ENCODE peak calls at places on chromosomes 12 and 14, in four cellular contexts. One of them, this sample, is unnamed.

GRCh38 chr12:64042901-64043300 is 179.2 kb downstream of the KICS2 start:
- DNase-seq in activated CD4-positive, alpha-beta T cell treated with anti-CD3 and anti-CD28 coated beads, Interleukin-2, amount 50 U/mL, for 24 hours: no peak
- DNase-seq in stimulated activated CD4-positive, alpha-beta T cell treated with anti-CD3 and anti-CD28 coated beads, Interleukin-4, amount 100 ng/mL, for 48 hours: no peak
- DNase-seq in T-cell: no peak
- DNase-seq in this sample: no peak

GRCh38 chr14:24848427-24848826 is 201.5 kb downstream of the STXBP6 start:
- DNase-seq in stimulated activated CD4-positive, alpha-beta T cell treated with anti-CD3 and anti-CD28 coated beads, Interleukin-4, amount 100 ng/mL, for 48 hours: no peak
- DNase-seq in T-cell: no peak
- DNase-seq in activated CD4-positive, alpha-beta T cell treated with anti-CD3 and anti-CD28 coated beads, Interleukin-2, amount 50 U/mL, for 24 hours: no peak
- DNase-seq in this sample: no peak

GRCh38 chr12:102300824-102301461 is 103.3 kb upstream of the PMCH start:
- DNase-seq in stimulated activated CD4-positive, alpha-beta T cell treated with anti-CD3 and anti-CD28 coated beads, Interleukin-4, amount 100 ng/mL, for 48 hours: no peak
- DNase-seq in T-cell: no peak
- DNase-seq in activated CD4-positive, alpha-beta T cell treated with anti-CD3 and anti-CD28 coated beads, Interleukin-2, amount 50 U/mL, for 24 hours: no peak
- DNase-seq in this sample: no peak

GRCh38 chr12:24360057-24360456 is 410.6 kb upstream of the SOX5 start:
- DNase-seq in activated CD4-positive, alpha-beta T cell treated with anti-CD3 and anti-CD28 coated beads, Interleukin-2, amount 50 U/mL, for 24 hours: no peak
- DNase-seq in stimulated activated CD4-positive, alpha-beta T cell treated with anti-CD3 and anti-CD28 coated beads, Interleukin-4, amount 100 ng/mL, for 48 hours: no peak
- DNase-seq in T-cell: no peak
- DNase-seq in this sample: no peak

GRCh38 chr12:7060353-7060954 is at the start of gene C1S:
- DNase-seq in T-cell: no peak
- DNase-seq in stimulated activated CD4-positive, alpha-beta T cell treated with anti-CD3 and anti-CD28 coated beads, Interleukin-4, amount 100 ng/mL, for 48 hours: no peak
- DNase-seq in activated CD4-positive, alpha-beta T cell treated with anti-CD3 and anti-CD28 coated beads, Interleukin-2, amount 50 U/mL, for 24 hours: no peak
- DNase-seq in this sample: no peak

GRCh38 chr14:77364146-77364545 is 12.7 kb downstream of the TMED8 start:
- DNase-seq in stimulated activated CD4-positive, alpha-beta T cell treated with anti-CD3 and anti-CD28 coated beads, Interleukin-4, amount 100 ng/mL, for 48 hours: no peak
- DNase-seq in T-cell: no peak
- DNase-seq in activated CD4-positive, alpha-beta T cell treated with anti-CD3 and anti-CD28 coated beads, Interleukin-2, amount 50 U/mL, for 24 hours: no peak
- DNase-seq in this sample: no peak

GRCh38 chr12:117832459-117833457 is 136.0 kb downstream of the KSR2 start:
- DNase-seq in T-cell: no peak
- DNase-seq in stimulated activated CD4-positive, alpha-beta T cell treated with anti-CD3 and anti-CD28 coated beads, Interleukin-4, amount 100 ng/mL, for 48 hours: no peak
- DNase-seq in activated CD4-positive, alpha-beta T cell treated with anti-CD3 and anti-CD28 coated beads, Interleukin-2, amount 50 U/mL, for 24 hours: no peak
- DNase-seq in this sample: no peak

GRCh38 chr12:119603767-119604166 is 10.2 kb downstream of the TMEM233 start:
- DNase-seq in stimulated activated CD4-positive, alpha-beta T cell treated with anti-CD3 and anti-CD28 coated beads, Interleukin-4, amount 100 ng/mL, for 48 hours: no peak
- DNase-seq in activated CD4-positive, alpha-beta T cell treated with anti-CD3 and anti-CD28 coated beads, Interleukin-2, amount 50 U/mL, for 24 hours: no peak
- DNase-seq in T-cell: no peak
- DNase-seq in this sample: no peak

GRCh38 chr12:92297932-92298681 is 152.5 kb upstream of the BTG1 start:
- DNase-seq in T-cell: no peak
- DNase-seq in activated CD4-positive, alpha-beta T cell treated with anti-CD3 and anti-CD28 coated beads, Interleukin-2, amount 50 U/mL, for 24 hours: no peak
- DNase-seq in stimulated activated CD4-positive, alpha-beta T cell treated with anti-CD3 and anti-CD28 coated beads, Interleukin-4, amount 100 ng/mL, for 48 hours: no peak
- DNase-seq in this sample: no peak

GRCh38 chr12:91774471-91774921 is 371.1 kb downstream of the BTG1 start:
- DNase-seq in activated CD4-positive, alpha-beta T cell treated with anti-CD3 and anti-CD28 coated beads, Interleukin-2, amount 50 U/mL, for 24 hours: no peak
- DNase-seq in T-cell: no peak
- DNase-seq in stimulated activated CD4-positive, alpha-beta T cell treated with anti-CD3 and anti-CD28 coated beads, Interleukin-4, amount 100 ng/mL, for 48 hours: no peak
- DNase-seq in this sample: no peak

GRCh38 chr12:129152291-129153075 is 299.2 kb downstream of the GLT1D1 start:
- DNase-seq in activated CD4-positive, alpha-beta T cell treated with anti-CD3 and anti-CD28 coated beads, Interleukin-2, amount 50 U/mL, for 24 hours: no peak
- DNase-seq in T-cell: no peak
- DNase-seq in stimulated activated CD4-positive, alpha-beta T cell treated with anti-CD3 and anti-CD28 coated beads, Interleukin-4, amount 100 ng/mL, for 48 hours: no peak
- DNase-seq in this sample: no peak

GRCh38 chr14:28603606-28604005 is 163.0 kb upstream of the FOXG1 start:
- DNase-seq in stimulated activated CD4-positive, alpha-beta T cell treated with anti-CD3 and anti-CD28 coated beads, Interleukin-4, amount 100 ng/mL, for 48 hours: no peak
- DNase-seq in activated CD4-positive, alpha-beta T cell treated with anti-CD3 and anti-CD28 coated beads, Interleukin-2, amount 50 U/mL, for 24 hours: no peak
- DNase-seq in T-cell: no peak
- DNase-seq in this sample: no peak

GRCh38 chr14:100536141-100536540 is 51.1 kb downstream of the BEGAIN start:
- DNase-seq in T-cell: no peak
- DNase-seq in activated CD4-positive, alpha-beta T cell treated with anti-CD3 and anti-CD28 coated beads, Interleukin-2, amount 50 U/mL, for 24 hours: no peak
- DNase-seq in stimulated activated CD4-positive, alpha-beta T cell treated with anti-CD3 and anti-CD28 coated beads, Interleukin-4, amount 100 ng/mL, for 48 hours: no peak
- DNase-seq in this sample: no peak

GRCh38 chr12:18483723-18484325 is 222.5 kb downstream of the PIK3C2G start:
- DNase-seq in activated CD4-positive, alpha-beta T cell treated with anti-CD3 and anti-CD28 coated beads, Interleukin-2, amount 50 U/mL, for 24 hours: no peak
- DNase-seq in stimulated activated CD4-positive, alpha-beta T cell treated with anti-CD3 and anti-CD28 coated beads, Interleukin-4, amount 100 ng/mL, for 48 hours: no peak
- DNase-seq in T-cell: no peak
- DNase-seq in this sample: no peak

GRCh38 chr14:98955036-98955740 is 316.8 kb downstream of the BCL11B start:
- DNase-seq in activated CD4-positive, alpha-beta T cell treated with anti-CD3 and anti-CD28 coated beads, Interleukin-2, amount 50 U/mL, for 24 hours: no peak
- DNase-seq in stimulated activated CD4-positive, alpha-beta T cell treated with anti-CD3 and anti-CD28 coated beads, Interleukin-4, amount 100 ng/mL, for 48 hours: no peak
- DNase-seq in T-cell: no peak
- DNase-seq in this sample: no peak

GRCh38 chr12:57240926-57241555 is 9.9 kb downstream of the STAC3 start:
- DNase-seq in stimulated activated CD4-positive, alpha-beta T cell treated with anti-CD3 and anti-CD28 coated beads, Interleukin-4, amount 100 ng/mL, for 48 hours: no peak
- DNase-seq in activated CD4-positive, alpha-beta T cell treated with anti-CD3 and anti-CD28 coated beads, Interleukin-2, amount 50 U/mL, for 24 hours: no peak
- DNase-seq in T-cell: no peak
- DNase-seq in this sample: no peak

GRCh38 chr14:61300209-61300608 is 19.1 kb upstream of the TMEM30B start:
- DNase-seq in T-cell: no peak
- DNase-seq in activated CD4-positive, alpha-beta T cell treated with anti-CD3 and anti-CD28 coated beads, Interleukin-2, amount 50 U/mL, for 24 hours: no peak
- DNase-seq in stimulated activated CD4-positive, alpha-beta T cell treated with anti-CD3 and anti-CD28 coated beads, Interleukin-4, amount 100 ng/mL, for 48 hours: no peak
- DNase-seq in this sample: no peak

GRCh38 chr14:53942970-53943750 is 13.5 kb downstream of the BMP4 start:
- DNase-seq in T-cell: no peak
- DNase-seq in activated CD4-positive, alpha-beta T cell treated with anti-CD3 and anti-CD28 coated beads, Interleukin-2, amount 50 U/mL, for 24 hours: no peak
- DNase-seq in stimulated activated CD4-positive, alpha-beta T cell treated with anti-CD3 and anti-CD28 coated beads, Interleukin-4, amount 100 ng/mL, for 48 hours: no peak
- DNase-seq in this sample: no peak

GRCh38 chr12:43444940-43445564 is 107.0 kb downstream of the ADAMTS20 start:
- DNase-seq in T-cell: peak; percentile 41
- DNase-seq in stimulated activated CD4-positive, alpha-beta T cell treated with anti-CD3 and anti-CD28 coated beads, Interleukin-4, amount 100 ng/mL, for 48 hours: peak; percentile 56
- DNase-seq in activated CD4-positive, alpha-beta T cell treated with anti-CD3 and anti-CD28 coated beads, Interleukin-2, amount 50 U/mL, for 24 hours: peak; percentile 23
- DNase-seq in this sample: no peak

GRCh38 chr12:74903522-74903921 is 306.1 kb downstream of the KCNC2 start:
- DNase-seq in stimulated activated CD4-positive, alpha-beta T cell treated with anti-CD3 and anti-CD28 coated beads, Interleukin-4, amount 100 ng/mL, for 48 hours: no peak
- DNase-seq in activated CD4-positive, alpha-beta T cell treated with anti-CD3 and anti-CD28 coated beads, Interleukin-2, amount 50 U/mL, for 24 hours: no peak
- DNase-seq in T-cell: no peak
- DNase-seq in this sample: no peak

GRCh38 chr12:81209001-81209400 is 131.1 kb downstream of the ACSS3 start:
- DNase-seq in T-cell: no peak
- DNase-seq in stimulated activated CD4-positive, alpha-beta T cell treated with anti-CD3 and anti-CD28 coated beads, Interleukin-4, amount 100 ng/mL, for 48 hours: no peak
- DNase-seq in activated CD4-positive, alpha-beta T cell treated with anti-CD3 and anti-CD28 coated beads, Interleukin-2, amount 50 U/mL, for 24 hours: no peak
- DNase-seq in this sample: no peak

GRCh38 chr14:73245401-73246325 is 8.4 kb downstream of the PAPLN start:
- DNase-seq in stimulated activated CD4-positive, alpha-beta T cell treated with anti-CD3 and anti-CD28 coated beads, Interleukin-4, amount 100 ng/mL, for 48 hours: no peak
- DNase-seq in T-cell: peak; percentile 40
- DNase-seq in activated CD4-positive, alpha-beta T cell treated with anti-CD3 and anti-CD28 coated beads, Interleukin-2, amount 50 U/mL, for 24 hours: no peak
- DNase-seq in this sample: peak; percentile 10

GRCh38 chr12:27772328-27773049 is 7.5 kb upstream of the KLHL42 start:
- DNase-seq in T-cell: no peak
- DNase-seq in activated CD4-positive, alpha-beta T cell treated with anti-CD3 and anti-CD28 coated beads, Interleukin-2, amount 50 U/mL, for 24 hours: no peak
- DNase-seq in stimulated activated CD4-positive, alpha-beta T cell treated with anti-CD3 and anti-CD28 coated beads, Interleukin-4, amount 100 ng/mL, for 48 hours: no peak
- DNase-seq in this sample: no peak

GRCh38 chr14:33408291-33408690 is 469.6 kb downstream of the NPAS3 start:
- DNase-seq in stimulated activated CD4-positive, alpha-beta T cell treated with anti-CD3 and anti-CD28 coated beads, Interleukin-4, amount 100 ng/mL, for 48 hours: no peak
- DNase-seq in activated CD4-positive, alpha-beta T cell treated with anti-CD3 and anti-CD28 coated beads, Interleukin-2, amount 50 U/mL, for 24 hours: no peak
- DNase-seq in T-cell: no peak
- DNase-seq in this sample: no peak

GRCh38 chr14:60862283-60862682 is 118.6 kb downstream of the TRMT5 start:
- DNase-seq in T-cell: no peak
- DNase-seq in stimulated activated CD4-positive, alpha-beta T cell treated with anti-CD3 and anti-CD28 coated beads, Interleukin-4, amount 100 ng/mL, for 48 hours: no peak
- DNase-seq in activated CD4-positive, alpha-beta T cell treated with anti-CD3 and anti-CD28 coated beads, Interleukin-2, amount 50 U/mL, for 24 hours: no peak
- DNase-seq in this sample: no peak

GRCh38 chr14:94389731-94390371 is 1.4 kb upstream of the SERPINA1 start:
- DNase-seq in T-cell: no peak
- DNase-seq in activated CD4-positive, alpha-beta T cell treated with anti-CD3 and anti-CD28 coated beads, Interleukin-2, amount 50 U/mL, for 24 hours: no peak
- DNase-seq in stimulated activated CD4-positive, alpha-beta T cell treated with anti-CD3 and anti-CD28 coated beads, Interleukin-4, amount 100 ng/mL, for 48 hours: no peak
- DNase-seq in this sample: no peak

GRCh38 chr12:127785535-127785934 is 481.4 kb upstream of the TMEM132C start:
- DNase-seq in stimulated activated CD4-positive, alpha-beta T cell treated with anti-CD3 and anti-CD28 coated beads, Interleukin-4, amount 100 ng/mL, for 48 hours: no peak
- DNase-seq in activated CD4-positive, alpha-beta T cell treated with anti-CD3 and anti-CD28 coated beads, Interleukin-2, amount 50 U/mL, for 24 hours: no peak
- DNase-seq in T-cell: no peak
- DNase-seq in this sample: no peak

This sample was measured in effector memory CD4-positive, alpha-beta T cell.